ENCODE peak calls at places on chromosomes 11 and 22, in four cellular contexts. E is left cardiac atrium; H is ovary; R is activated CD8-positive, alpha-beta T cell treated with anti-CD3 and anti-CD28 coated beads for 36 hours. I is an unnamed sample.

GRCh38 chr11:79182794-79183193 is 258.0 kb downstream of the TENM4 start:
- DNase-seq in E (no peak), H (no peak), R (no peak), I (no peak)

GRCh38 chr11:12826441-12826840 is 152.2 kb downstream of the TEAD1 start:
- DNase-seq in R (no peak), E (no peak), H (no peak), I (no peak)

GRCh38 chr11:6607190-6607635 is 3.6 kb downstream of the ILK start:
- DNase-seq in R (no peak), H (no peak), E (no peak), I (no peak)

GRCh38 chr22:50010676-50011446 is 1.7 kb downstream of the IL17REL start:
- DNase-seq in R (peak; percentile 66), E (no peak), H (peak; percentile 31), I (no peak)

GRCh38 chr11:117457031-117457785 is 129.6 kb downstream of the CEP164 start:
- DNase-seq in E (no peak), R (no peak), H (no peak), I (no peak)

GRCh38 chr11:124072147-124072546 is 31.0 kb upstream of the OR10G7 start:
- DNase-seq in R (no peak), H (no peak), E (no peak), I (no peak)

GRCh38 chr11:124899376-124900145 is 1.9 kb upstream of the ROBO4 start:
- DNase-seq in R (no peak), E (no peak), H (no peak), I (no peak)

GRCh38 chr11:33670250-33671011 is 30.2 kb downstream of the C11orf91 start:
- DNase-seq in R (peak; percentile 4), H (no peak), E (no peak), I (no peak)

GRCh38 chr11:118913411-118914125 is 12.2 kb downstream of the BCL9L start:
- DNase-seq in H (no peak), R (peak; percentile 71), E (no peak), I (no peak)

GRCh38 chr11:111911563-111912401 is at the start of gene CRYAB:
- DNase-seq in H (peak; percentile 87), R (no peak), E (peak; percentile 90), I (peak; percentile 74)

GRCh38 chr22:20267441-20268288 is 453 bp downstream of the RTN4R start:
- DNase-seq in R (peak; percentile 40), E (no peak), H (no peak), I (peak; percentile 56)

GRCh38 chr11:8346157-8346755 is 82.6 kb upstream of the LMO1 start:
- DNase-seq in E (no peak), H (no peak), R (no peak), I (no peak)

GRCh38 chr11:19918302-19919049 is 205.8 kb downstream of the NAV2 start:
- DNase-seq in R (no peak), H (no peak), E (no peak), I (no peak)

GRCh38 chr11:36352919-36353318 is 56.8 kb downstream of the PRR5L start:
- DNase-seq in E (no peak), R (peak; percentile 80), H (no peak), I (no peak)

GRCh38 chr11:78800756-78801155 is 226.1 kb upstream of the NARS2 start:
- DNase-seq in R (no peak), H (no peak), E (no peak), I (no peak)

GRCh38 chr11:119198925-119199324 is 7.2 kb upstream of the CBL start:
- DNase-seq in R (no peak), H (no peak), E (no peak), I (no peak)

GRCh38 chr11:100515087-100515486 is 172.0 kb upstream of the ARHGAP42 start:
- DNase-seq in E (no peak), R (no peak), H (no peak), I (no peak)

GRCh38 chr11:117720061-117720511 is 76.9 kb downstream of the DSCAML1 start:
- DNase-seq in H (no peak), R (no peak), E (no peak), I (no peak)

GRCh38 chr22:26168199-26168915 is 905 bp upstream of the SEZ6L start:
- DNase-seq in R (no peak), H (no peak), E (no peak), I (no peak)

GRCh38 chr11:57340228-57340627 is 2.1 kb downstream of the P2RX3 start:
- DNase-seq in E (no peak), H (peak; percentile 31), R (peak; percentile 50), I (no peak)

GRCh38 chr11:64206457-64207246 is at the start of gene FERMT3:
- DNase-seq in H (peak; percentile 54), E (peak; percentile 81), R (peak; percentile 90), I (peak; percentile 92)

GRCh38 chr11:104254347-104254746 is 90.4 kb upstream of the PDGFD start:
- DNase-seq in H (no peak), R (peak; percentile 44), E (peak; percentile 19), I (peak; percentile 12)

GRCh38 chr11:45929486-45930030 is 7.1 kb downstream of the LARGE2 start:
- DNase-seq in E (no peak), R (no peak), H (no peak), I (no peak)

GRCh38 chr11:1196516-1197391 is 26.1 kb upstream of the MUC5B start:
- DNase-seq in R (no peak), E (peak; percentile 18), H (peak; percentile 24), I (no peak)

GRCh38 chr11:33668468-33668825 is 32.2 kb downstream of the C11orf91 start:
- DNase-seq in E (no peak), R (no peak), H (no peak), I (no peak)

GRCh38 chr11:118909619-118910308 is 16.0 kb downstream of the BCL9L start:
- DNase-seq in R (no peak), E (no peak), H (no peak), I (no peak)

GRCh38 chr11:105244157-105244820 is 104.7 kb upstream of the CARD18 start:
- DNase-seq in E (no peak), H (no peak), R (no peak), I (no peak)

GRCh38 chr22:29848115-29848514 is 10.0 kb upstream of the ASCC2 start:
- DNase-seq in E (no peak), R (no peak), H (no peak), I (no peak)

GRCh38 chr22:37849089-37849751 is at the start of gene EIF3L:
- DNase-seq in R (peak; percentile 92), H (peak; percentile 92), E (peak; percentile 92), I (peak; percentile 93)

GRCh38 chr11:69906453-69906907 is 87.3 kb upstream of the FGF3 start:
- DNase-seq in H (no peak), E (no peak), R (no peak), I (no peak)

GRCh38 chr22:29689872-29690213 is 30.0 kb upstream of the CABP7 start:
- DNase-seq in R (peak; percentile 37), E (peak; percentile 58), H (peak; percentile 64), I (peak; percentile 69)

GRCh38 chr22:35627267-35628041 is 10.3 kb upstream of the MB start:
- DNase-seq in R (peak; percentile 87), E (peak; percentile 87), H (peak; percentile 88), I (peak; percentile 89)

GRCh38 chr11:128939591-128939990 is 3.1 kb downstream of the TP53AIP1 start:
- DNase-seq in H (no peak), E (no peak), R (no peak), I (no peak)

GRCh38 chr11:45168366-45169130 is 22.1 kb downstream of the PRDM11 start:
- DNase-seq in R (no peak), H (no peak), E (no peak), I (no peak)

GRCh38 chr11:60915250-60915914 is 1.4 kb downstream of the TMEM109 start:
- DNase-seq in E (peak; percentile 72), H (peak; percentile 69), R (peak; percentile 91), I (peak; percentile 67)

GRCh38 chr11:119650251-119650650 is 78.7 kb downstream of the NECTIN1 start:
- DNase-seq in E (no peak), R (no peak), H (no peak), I (no peak)

GRCh38 chr11:19294444-19294843 is 53.7 kb upstream of the E2F8 start:
- DNase-seq in E (no peak), H (no peak), R (no peak), I (no peak)

GRCh38 chr11:27646051-27646818 is 54.0 kb downstream of the BDNF start:
- DNase-seq in H (no peak), E (peak; percentile 21), R (no peak), I (no peak)

I was measured in left colon.